ENCODE peak calls at places on chromosomes 5 and 9, in five cellular contexts. Y is upper lobe of right lung; W is mammary epithelial cell; D is CD8-positive, alpha-beta T cell; M is PC-3. X is an unnamed sample.
A peak's percentile ranks its signal among the peaks of the same experiment; 100 is the strongest.

GRCh38 chr5:160438316-160439204 is 16.9 kb downstream of the PTTG1 start:
- DNase-seq in Y (no peak), W (peak; percentile 54), D (peak; percentile 39), M (peak; percentile 73), X (peak; percentile 87)

GRCh38 chr9:126126012-126126411 is 200.6 kb upstream of the MVB12B start:
- DNase-seq in Y (no peak), W (no peak), D (no peak), M (no peak), X (no peak)

GRCh38 chr5:66849803-66850202 is 253.6 kb downstream of the MAST4 start:
- DNase-seq in Y (no peak), W (peak; percentile 84), D (no peak), M (peak; percentile 39), X (peak; percentile 64)

GRCh38 chr5:52988335-52989024 is 672 bp upstream of the ITGA2 start:
- DNase-seq in Y (no peak), W (peak; percentile 62), D (no peak), M (peak; percentile 37), X (no peak)

GRCh38 chr5:156888520-156888919 is 38.4 kb downstream of the PPP1R2B start:
- DNase-seq in Y (no peak), W (no peak), D (no peak), M (no peak), X (no peak)

GRCh38 chr5:163534476-163535172 is 29.2 kb downstream of the MAT2B start:
- DNase-seq in Y (no peak), W (no peak), D (no peak), M (no peak), X (no peak)

GRCh38 chr5:69450116-69450515 is 35.2 kb downstream of the MARVELD2 start:
- DNase-seq in Y (no peak), W (peak; percentile 97), D (no peak), M (peak; percentile 96), X (peak; percentile 53)

GRCh38 chr5:1391691-1392090 is 46.8 kb upstream of the CLPTM1L start:
- DNase-seq in Y (no peak), W (no peak), D (no peak), M (no peak), X (no peak)

GRCh38 chr9:130701059-130702022 is 7.8 kb downstream of the EXOSC2 start:
- DNase-seq in Y (peak; percentile 82), W (peak; percentile 44), D (peak; percentile 55), M (peak; percentile 62), X (peak; percentile 96)

GRCh38 chr9:103169798-103170197 is 174.7 kb downstream of the CYLC2 start:
- DNase-seq in Y (no peak), W (no peak), D (no peak), M (no peak), X (no peak)

GRCh38 chr9:126545116-126545515 is 68.6 kb upstream of the LMX1B start:
- DNase-seq in Y (peak; percentile 32), W (no peak), D (no peak), M (no peak), X (no peak)

GRCh38 chr5:132093310-132093709 is 19.7 kb downstream of the CSF2 start:
- DNase-seq in Y (no peak), W (no peak), D (no peak), M (no peak), X (no peak)

GRCh38 chr5:96687812-96688453 is 25.8 kb downstream of the CAST start:
- DNase-seq in Y (no peak), W (no peak), D (no peak), M (peak; percentile 57), X (peak; percentile 87)

GRCh38 chr9:93589688-93590087 is 13.3 kb downstream of the PHF2 start:
- DNase-seq in Y (no peak), W (no peak), D (no peak), M (no peak), X (peak; percentile 65)

GRCh38 chr9:37806271-37806670 is 5.7 kb downstream of the DCAF10 start:
- DNase-seq in Y (no peak), W (no peak), D (no peak), M (no peak), X (no peak)

GRCh38 chr9:2281031-2281802 is 266.1 kb downstream of the SMARCA2 start:
- DNase-seq in Y (no peak), W (peak; percentile 6), D (no peak), M (peak; percentile 19), X (peak; percentile 51)

GRCh38 chr5:81703840-81704239 is 47.1 kb downstream of the SSBP2 start:
- DNase-seq in Y (no peak), W (no peak), D (no peak), M (no peak), X (no peak)

GRCh38 chr5:140113180-140113698 is 670 bp upstream of the PURA start:
- DNase-seq in Y (peak; percentile 69), W (no peak), D (no peak), M (no peak), X (no peak)

GRCh38 chr9:84691634-84692033 is 22.1 kb downstream of the NTRK2 start:
- DNase-seq in Y (no peak), W (no peak), D (no peak), M (no peak), X (no peak)

GRCh38 chr5:179959627-179960026 is 51.9 kb upstream of the TBC1D9B start:
- DNase-seq in Y (no peak), W (no peak), D (no peak), M (no peak), X (no peak)

GRCh38 chr9:17726298-17726697 is 147.4 kb downstream of the SH3GL2 start:
- DNase-seq in Y (no peak), W (no peak), D (no peak), M (no peak), X (no peak)

GRCh38 chr5:96582343-96582742 is 79.8 kb upstream of the CAST start:
- DNase-seq in Y (no peak), W (no peak), D (no peak), M (peak; percentile 68), X (no peak)

GRCh38 chr5:113866763-113867162 is 353.3 kb downstream of the YTHDC2 start:
- DNase-seq in Y (no peak), W (no peak), D (no peak), M (no peak), X (no peak)

GRCh38 chr5:116577064-116577788 is 2.6 kb upstream of the SEMA6A start:
- DNase-seq in Y (no peak), W (no peak), D (no peak), M (no peak), X (no peak)

GRCh38 chr9:110048473-110048975 is 159.4 kb downstream of the C9orf152 start:
- DNase-seq in Y (peak; percentile 87), W (peak; percentile 66), D (peak; percentile 50), M (peak; percentile 65), X (peak; percentile 89)

GRCh38 chr5:139438707-139439012 is 665 bp downstream of the DNAJC18 start:
- DNase-seq in Y (no peak), W (no peak), D (no peak), M (no peak), X (no peak)

GRCh38 chr5:137073192-137073591 is 425.9 kb downstream of the SPOCK1 start:
- DNase-seq in Y (no peak), W (no peak), D (no peak), M (peak; percentile 29), X (no peak)
- H3K4me3 ChIP-seq in Y (no peak overlapping the region), W (no peak overlapping the region), D (no peak overlapping the region), M (no peak overlapping the region), X (no peak overlapping the region)

GRCh38 chr5:64074533-64074932 is 91.1 kb upstream of the RNF180 start:
- DNase-seq in Y (no peak), W (peak; percentile 31), D (no peak), M (peak; percentile 76), X (peak; percentile 41)
- TF ChIP-seq CTCF in Y (peak; percentile 51), W (peak; percentile 76), D (no peak), M (peak; percentile 82), X (peak; percentile 67)

GRCh38 chr5:126369083-126369482 is 54.1 kb upstream of the GRAMD2B start:
- DNase-seq in Y (no peak), W (no peak), D (no peak), M (no peak), X (no peak)
- H3K4me3 ChIP-seq in Y (no peak overlapping the region), W (no peak overlapping the region), D (no peak overlapping the region), M (no peak overlapping the region), X (no peak overlapping the region)

GRCh38 chr5:168291281-168291960 is at the start of gene WWC1:
- DNase-seq in Y (peak; percentile 95), W (peak; percentile 84), D (peak; percentile 17), M (peak; percentile 91), X (peak; percentile 29)
- TF ChIP-seq CTCF in Y (peak; percentile 26), W (peak; percentile 52), D (no peak), M (peak; percentile 25), X (no peak)

GRCh38 chr5:55102345-55102744 is at the start of gene GZMA:
- DNase-seq in Y (no peak), W (no peak), D (peak; percentile 12), M (no peak), X (no peak)

GRCh38 chr5:55096860-55097259 is 5.6 kb upstream of the GZMA start:
- DNase-seq in Y (no peak), W (no peak), D (peak; percentile 44), M (no peak), X (no peak)

GRCh38 chr5:55104966-55105701 is 2.7 kb downstream of the GZMA start:
- DNase-seq in Y (no peak), W (no peak), D (no peak), M (no peak), X (no peak)

GRCh38 chr5:55104036-55104767 is 1.8 kb downstream of the GZMA start:
- DNase-seq in Y (no peak), W (no peak), D (no peak), M (no peak), X (peak; percentile 25)

DNA sequence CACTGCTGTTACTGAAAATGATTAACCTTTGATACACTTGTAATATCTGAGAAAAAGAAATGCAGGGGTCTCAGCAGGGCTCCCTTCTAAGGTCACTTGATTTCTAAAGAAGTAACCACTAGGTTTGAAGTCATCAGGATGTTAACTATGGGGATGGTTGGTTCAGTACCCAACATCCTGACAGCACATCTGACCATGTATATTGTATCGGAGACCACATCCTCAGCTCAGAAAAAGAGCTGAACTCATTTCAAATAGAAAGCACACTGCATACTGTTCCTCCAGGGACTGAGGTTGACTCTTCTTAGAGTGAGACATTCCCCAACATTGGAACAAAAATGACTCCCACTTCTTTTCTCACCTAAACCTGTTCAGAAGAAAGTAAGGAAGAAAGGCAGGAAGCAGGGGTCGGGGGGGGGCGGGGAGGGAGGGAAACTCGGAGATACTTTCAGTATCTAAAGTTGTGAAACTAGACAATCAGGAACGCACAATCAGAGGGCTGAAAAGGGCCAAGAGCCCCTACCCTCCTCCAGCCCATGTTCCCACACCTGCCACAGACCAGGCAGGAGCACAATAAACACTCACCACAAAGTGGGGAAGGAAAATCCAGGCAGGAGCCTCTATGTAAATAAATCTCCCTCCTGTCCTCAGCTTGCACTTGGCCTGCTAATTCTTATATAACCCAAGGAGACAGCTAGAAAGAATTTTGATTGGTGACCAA is 730 bp upstream of the GZMA start:
- DNase-seq in Y (no peak), W (no peak), D (no peak), M (no peak), X (no peak)
- H3K4me3 ChIP-seq in Y (no peak overlapping the region), W (no peak overlapping the region), D (peak overlapping the region; percentile 41), M (no peak overlapping the region), X (no peak overlapping the region)

GRCh38 chr9:133937120-133937519 is 55.0 kb downstream of the VAV2 start:
- DNase-seq in Y (no peak), W (no peak), D (no peak), M (no peak), X (no peak)

GRCh38 chr9:133938086-133938485 is 54.0 kb downstream of the VAV2 start:
- DNase-seq in Y (no peak), W (no peak), D (no peak), M (no peak), X (no peak)

GRCh38 chr9:133933426-133934026 is 58.6 kb downstream of the VAV2 start:
- DNase-seq in Y (no peak), W (no peak), D (no peak), M (no peak), X (no peak)

GRCh38 chr9:133934512-133935221 is 57.5 kb downstream of the VAV2 start:
- DNase-seq in Y (no peak), W (no peak), D (no peak), M (no peak), X (no peak)

GRCh38 chr9:133935328-133936040 is 56.6 kb downstream of the VAV2 start:
- DNase-seq in Y (no peak), W (no peak), D (no peak), M (no peak), X (peak; percentile 60)
- TF ChIP-seq CTCF in Y (no peak), W (no peak), D (no peak), M (no peak), X (peak; percentile 14)

X was measured in choroid plexus epithelial cell.